ENCODE peak calls at places on chromosomes 7 and 10, in eight cellular contexts. D, X, V, E, P, U, H and Z are unnamed samples.
A peak's percentile ranks its signal among the peaks of the same experiment; 100 is the strongest.

GRCh38 chr10:78178940-78179339 is 145.3 kb downstream of the RPS24 start:
- DNase-seq in U (peak; percentile 25), P (no peak), D (no peak), H (no peak), X (no peak), V (no peak), E (no peak), Z (no peak)

GRCh38 chr10:49275896-49276295 is 23.1 kb upstream of the C10orf71 start:
- DNase-seq in E (no peak), U (no peak), D (no peak), V (no peak), P (no peak), H (no peak), X (no peak), Z (no peak)

GRCh38 chr10:106913294-106913693 is 251.2 kb downstream of the SORCS1 start:
- DNase-seq in U (no peak), D (no peak), H (no peak), X (no peak), P (no peak), V (no peak), E (no peak), Z (no peak)

GRCh38 chr7:30817060-30817770 is 46.0 kb downstream of the MINDY4 start:
- DNase-seq in U (no peak), E (no peak), P (no peak), D (no peak), H (no peak), V (no peak), X (no peak), Z (no peak)

GRCh38 chr7:72467237-72467636 is 55.1 kb upstream of the CALN1 start:
- DNase-seq in H (no peak), U (no peak), V (no peak), E (no peak), P (no peak), D (peak; percentile 21), X (no peak), Z (no peak)

GRCh38 chr7:124754576-124755264 is 10.9 kb downstream of the GPR37 start:
- DNase-seq in V (no peak), D (no peak), H (no peak), E (no peak), P (no peak), U (no peak), X (no peak), Z (no peak)

GRCh38 chr10:91816986-91817385 is 18.8 kb downstream of the TNKS2 start:
- DNase-seq in V (no peak), D (no peak), U (no peak), H (no peak), P (no peak), E (no peak), X (no peak), Z (no peak)

GRCh38 chr7:108461855-108462254 is 5.6 kb upstream of the NRCAM start:
- DNase-seq in U (no peak), P (no peak), H (no peak), E (no peak), D (peak; percentile 53), X (no peak), V (no peak), Z (no peak)

GRCh38 chr7:71637578-71637977 is 505.6 kb downstream of the GALNT17 start:
- DNase-seq in H (no peak), V (no peak), D (peak; percentile 27), U (no peak), X (no peak), P (no peak), E (no peak), Z (no peak)

GRCh38 chr10:99944860-99945259 is 64.9 kb downstream of the DNMBP start:
- DNase-seq in U (no peak), D (no peak), X (no peak), V (no peak), H (no peak), P (no peak), E (no peak), Z (no peak)

GRCh38 chr10:70331486-70332268 is 47.9 kb upstream of the NPFFR1 start:
- DNase-seq in D (peak; percentile 77), E (peak; percentile 39), U (no peak), H (peak; percentile 67), P (no peak), X (peak; percentile 63), V (peak; percentile 51), Z (peak; percentile 56)

DNA sequence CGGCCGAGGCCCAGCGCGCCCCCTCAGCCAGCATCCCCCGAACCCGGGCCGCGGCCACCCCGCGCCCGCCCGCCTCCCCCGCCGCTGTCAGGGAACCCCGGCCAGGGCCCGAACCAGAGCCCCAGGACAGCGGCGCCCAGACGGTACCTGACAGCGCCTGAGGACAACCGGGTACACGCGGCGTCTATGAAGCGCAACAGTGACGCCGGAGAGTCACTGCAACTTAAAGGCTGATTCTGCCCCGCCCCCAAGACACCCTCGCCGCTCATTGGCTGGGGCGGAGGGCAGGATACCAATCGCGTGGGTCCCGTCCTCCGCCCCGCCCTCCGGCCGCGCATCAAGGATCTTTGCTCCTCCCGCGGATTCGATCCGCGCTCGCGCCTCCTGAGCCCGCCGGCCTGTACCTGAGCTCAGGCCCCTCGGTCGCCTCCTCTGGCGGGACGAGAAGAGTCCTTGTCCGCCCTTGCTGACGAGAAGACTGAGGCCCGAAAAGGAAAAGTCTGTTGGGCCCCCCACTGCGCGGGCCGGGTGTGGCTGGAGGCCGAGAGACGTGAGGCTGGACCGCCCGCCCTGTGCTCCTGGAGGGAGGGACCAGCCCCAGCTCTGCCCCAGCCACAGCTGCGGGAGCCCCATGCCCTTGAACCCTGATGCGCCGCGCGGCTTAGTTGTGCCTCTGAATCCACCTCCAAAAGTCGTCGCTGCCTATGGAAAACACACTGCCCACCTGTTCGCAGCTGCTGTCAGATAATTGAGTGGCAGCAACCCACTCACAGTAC is at the start of gene OAT:
- DNase-seq in P (peak; percentile 86), D (peak; percentile 98), E (peak; percentile 99), U (peak; percentile 95), V (peak; percentile 97), X (peak; percentile 96), H (peak; percentile 96), Z (peak; percentile 96)
- TF ChIP-seq POLR2A in P (no peak), D (peak; percentile 98), E (peak; percentile 99), U (peak; percentile 99), V (peak; percentile 95), X (peak; percentile 100), H (peak; percentile 98), Z (peak; percentile 26)

GRCh38 chr10:69317175-69318086 is 39.1 kb downstream of the HK1 start:
- DNase-seq in U (no peak), P (no peak), E (peak; percentile 34), D (no peak), X (no peak), H (no peak), V (no peak), Z (peak; percentile 59)

GRCh38 chr10:69319911-69320316 is 41.6 kb downstream of the HK1 start:
- DNase-seq in H (no peak), U (no peak), E (no peak), D (no peak), P (no peak), V (no peak), X (no peak), Z (no peak)

GRCh38 chr10:69320521-69320920 is 42.2 kb downstream of the HK1 start:
- DNase-seq in E (no peak), P (no peak), H (no peak), V (no peak), D (no peak), U (no peak), X (no peak), Z (no peak)

GRCh38 chr10:69318087-69318996 is 40.0 kb downstream of the HK1 start:
- DNase-seq in U (peak; percentile 90), E (peak; percentile 89), P (peak; percentile 47), D (peak; percentile 92), X (peak; percentile 94), V (peak; percentile 86), H (peak; percentile 70), Z (peak; percentile 96)

DNA sequence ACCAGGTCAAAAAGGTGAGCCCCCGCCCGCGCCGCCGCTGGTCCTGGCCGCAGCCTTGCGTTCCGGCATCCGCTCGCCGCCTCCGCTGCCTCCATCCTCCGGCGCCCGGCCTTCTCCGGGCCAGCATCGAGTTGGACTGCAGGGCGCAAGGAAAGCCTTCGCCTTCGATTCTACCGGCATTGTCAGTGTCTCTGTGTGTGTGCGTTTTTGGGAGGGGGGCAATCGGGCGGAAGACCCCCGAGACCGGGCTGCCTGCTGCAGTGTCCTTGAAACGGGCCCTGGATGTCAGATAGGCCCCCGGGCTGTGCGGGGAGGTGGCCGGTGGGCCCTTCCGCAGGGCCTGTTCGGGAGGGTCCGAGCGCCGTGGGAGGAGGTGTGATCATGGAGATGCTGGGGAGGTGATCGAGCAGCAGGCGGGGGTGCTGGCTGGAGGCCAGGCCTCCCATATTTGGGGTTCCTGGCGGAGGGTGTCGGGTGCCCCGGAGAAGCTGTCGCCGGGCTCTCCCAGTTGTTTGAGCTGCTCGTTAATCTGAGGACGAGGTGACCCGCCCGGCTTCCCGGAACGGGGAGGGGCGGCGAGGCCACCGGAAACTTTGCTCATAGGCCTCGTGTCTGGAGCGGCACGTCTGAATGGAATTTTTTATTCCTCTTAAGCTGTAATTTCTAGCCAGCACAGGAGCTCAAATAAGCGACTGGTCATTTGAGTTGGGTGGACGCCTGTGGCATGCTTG is 40.9 kb downstream of the HK1 start:
- DNase-seq in E (peak; percentile 67), V (peak; percentile 80), P (no peak), X (peak; percentile 88), D (peak; percentile 90), H (peak; percentile 61), U (peak; percentile 79), Z (peak; percentile 51)
- TF ChIP-seq POLR2A in E (peak; percentile 35), V (no peak), P (no peak), X (peak; percentile 49), D (no peak), H (no peak), U (peak; percentile 14), Z (no peak)

GRCh38 chr10:83965473-83965872 is 173.8 kb upstream of the GHITM start:
- DNase-seq in H (no peak), U (no peak), V (no peak), E (no peak), P (no peak), D (no peak), X (no peak), Z (no peak)

GRCh38 chr10:83963446-83963845 is 175.9 kb upstream of the GHITM start:
- DNase-seq in X (no peak), U (no peak), D (peak; percentile 8), H (no peak), V (no peak), P (no peak), E (no peak), Z (no peak)

DNA sequence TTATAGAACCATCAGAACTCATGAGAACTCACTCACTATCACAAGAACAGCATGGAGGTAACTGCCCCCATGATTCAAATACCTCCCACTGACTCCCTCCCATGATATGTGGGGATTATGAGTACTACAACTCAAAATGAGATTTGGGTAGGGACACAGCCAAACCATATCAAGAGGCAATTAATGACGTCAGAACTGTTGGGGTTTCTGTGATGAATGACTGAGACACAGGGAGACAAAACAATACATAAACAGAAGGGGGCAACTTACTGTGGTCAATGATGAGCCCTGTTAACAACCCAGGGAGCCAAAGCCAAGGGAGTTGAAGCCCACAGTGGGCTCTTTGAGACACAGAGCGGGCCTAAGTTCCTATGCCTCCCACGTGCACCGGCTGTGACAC is 171.3 kb upstream of the GHITM start:
- DNase-seq in H (no peak), X (no peak), U (no peak), P (no peak), D (no peak), E (no peak), V (no peak), Z (no peak)
- TF ChIP-seq POLR2A in H (no peak), X (no peak), U (no peak), P (no peak), D (no peak), E (no peak), V (no peak), Z (no peak)

DNA sequence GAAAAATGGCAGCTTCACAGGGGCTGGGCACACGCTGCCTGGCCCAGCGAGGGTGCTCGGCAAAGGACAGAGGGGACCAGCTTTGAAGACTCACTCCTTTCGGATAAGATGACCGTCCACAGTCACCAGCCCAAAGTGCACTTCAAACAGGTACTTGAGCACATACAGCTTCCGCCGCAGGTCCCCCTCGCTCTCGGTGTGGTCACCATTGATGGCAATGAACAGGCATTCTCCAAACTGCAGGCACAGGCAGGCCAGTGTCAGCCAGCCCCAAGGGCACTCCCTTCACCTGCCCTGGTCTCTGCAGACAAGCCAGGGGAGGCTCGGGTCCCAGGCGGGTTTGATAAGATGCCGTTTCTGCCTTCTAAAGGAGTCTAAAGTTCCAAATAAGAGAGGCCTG is 11.6 kb downstream of the HPS1 start:
- DNase-seq in H (no peak), P (no peak), D (no peak), U (no peak), E (no peak), V (no peak), X (no peak), Z (no peak)
- TF ChIP-seq POLR2A in H (no peak), P (no peak), D (no peak), U (no peak), E (no peak), V (no peak), X (no peak), Z (no peak)